ENCODE peak calls at places on chromosomes 5 and 9, in eight cellular contexts. H is stomach, Q is cardiac muscle cell, V is iPS DF 6.9, C is adrenal gland, K is heart right ventricle, F is endothelial cell of umbilical vein, I is astrocyte. W is an unnamed sample. For H3K4me1, the result is how much of the 10 kb centered on the place peaks cover.

GRCh38 chr9:747567-747966 is 93.9 kb upstream of the DMRT1 start:
- DNase-seq in F (no peak), K (no peak), C (no peak), I (no peak), Q (no peak), H (no peak), V (no peak), W (no peak)

GRCh38 chr5:11062379-11062778 is 301.3 kb upstream of the DAP start:
- DNase-seq in Q (no peak), H (no peak), F (no peak), I (peak), V (no peak), K (no peak), C (no peak), W (no peak)

GRCh38 chr9:131543141-131543540 is 2.2 kb upstream of the PRRT1B start:
- DNase-seq in H (no peak), F (no peak), C (no peak), V (no peak), Q (no peak), I (no peak), K (no peak), W (no peak)

GRCh38 chr5:39619161-39619818 is 194.5 kb upstream of the DAB2 start:
- DNase-seq in F (no peak), C (no peak), I (no peak), H (no peak), V (no peak), Q (no peak), K (no peak), W (no peak)

GRCh38 chr5:143713331-143714032 is 98.5 kb upstream of the HMHB1 start:
- DNase-seq in K (no peak), I (peak), Q (no peak), V (no peak), H (no peak), C (no peak), F (no peak), W (no peak)

GRCh38 chr5:125227333-125228075 is 481.1 kb upstream of the ZNF608 start:
- DNase-seq in F (peak), C (peak), V (no peak), Q (peak), I (peak), H (no peak), K (peak), W (no peak)

GRCh38 chr5:170278611-170279500 is 18.7 kb downstream of the LCP2 start:
- DNase-seq in Q (no peak), C (peak), F (no peak), K (peak), H (peak), I (no peak), V (no peak), W (peak)

GRCh38 chr9:74570879-74571512 is 73.9 kb downstream of the RORB start:
- DNase-seq in C (peak), Q (peak), V (no peak), I (no peak), K (no peak), F (peak), H (no peak), W (no peak)

GRCh38 chr9:76534031-76534430 is 75.0 kb downstream of the GCNT1 start:
- DNase-seq in H (no peak), Q (no peak), I (peak), K (no peak), V (no peak), F (no peak), C (no peak), W (no peak)

GRCh38 chr5:149728303-149728702 is 1.8 kb upstream of the PPARGC1B start:
- DNase-seq in V (no peak), K (no peak), C (no peak), H (peak), I (peak), Q (no peak), F (no peak), W (no peak)

GRCh38 chr9:93677061-93677571 is 100.7 kb downstream of the PHF2 start:
- DNase-seq in V (no peak), C (no peak), K (peak), H (peak), Q (no peak), I (no peak), F (no peak), W (peak)

GRCh38 chr5:135211791-135212190 is 177.8 kb upstream of the PITX1 start:
- DNase-seq in Q (no peak), F (no peak), V (no peak), K (no peak), H (peak), I (no peak), C (no peak), W (no peak)

GRCh38 chr9:112831281-112831851 is 59.3 kb downstream of the SLC46A2 start:
- DNase-seq in K (peak), H (peak), I (no peak), F (peak), C (peak), V (no peak), Q (no peak), W (no peak)

GRCh38 chr9:106893088-106893487 is 30.1 kb downstream of the ZNF462 start:
- DNase-seq in H (no peak), K (no peak), F (peak), Q (no peak), C (peak), V (no peak), I (peak), W (no peak)

GRCh38 chr9:128383007-128383753 is 12.0 kb downstream of the URM1 start:
- DNase-seq in V (no peak), F (no peak), K (no peak), I (no peak), C (no peak), Q (no peak), H (no peak), W (no peak)

GRCh38 chr9:111910428-111910827 is 13.8 kb downstream of the UGCG start:
- DNase-seq in V (no peak), Q (no peak), H (no peak), F (no peak), K (no peak), C (no peak), I (no peak), W (no peak)

GRCh38 chr9:121727295-121728028 is 76.0 kb downstream of the DAB2IP start:
- DNase-seq in Q (no peak), K (peak), I (no peak), H (peak), C (no peak), F (peak), V (no peak), W (no peak)

GRCh38 chr9:98380065-98380681 is 124.7 kb upstream of the TBC1D2 start:
- DNase-seq in F (peak), I (peak), V (peak), K (no peak), C (peak), Q (peak), H (no peak), W (no peak)

GRCh38 chr5:129904102-129904666 is at the start of gene CHSY3:
- DNase-seq in C (peak), F (peak), V (no peak), K (peak), I (peak), H (peak), Q (peak), W (no peak)

GRCh38 chr5:177029498-177029897 is 7.0 kb downstream of the ZNF346 start:
- DNase-seq in F (no peak), V (no peak), H (no peak), I (no peak), K (no peak), C (no peak), Q (no peak), W (no peak)

GRCh38 chr9:111400564-111400898 is 70.5 kb upstream of the OR2K2 start:
- DNase-seq in I (peak), H (no peak), Q (no peak), K (no peak), C (no peak), F (no peak), V (no peak), W (no peak)

GRCh38 chr9:133168432-133168831 is 4.7 kb upstream of the GBGT1 start:
- DNase-seq in K (no peak), H (no peak), C (no peak), I (no peak), V (no peak), Q (no peak), F (no peak), W (no peak)

GRCh38 chr9:115132648-115133047 is 14.7 kb upstream of the TNC start:
- DNase-seq in H (no peak), C (no peak), V (no peak), K (peak), Q (no peak), F (no peak), I (no peak), W (no peak)

GRCh38 chr5:133048993-133049725 is 2.7 kb upstream of the HSPA4 start:
- DNase-seq in Q (no peak), K (no peak), C (no peak), F (peak), I (peak), H (no peak), V (no peak), W (no peak)

GRCh38 chr5:147532157-147532556 is 22.3 kb upstream of the DPYSL3 start:
- DNase-seq in C (no peak), I (no peak), Q (no peak), F (no peak), H (no peak), V (no peak), K (no peak), W (no peak)

GRCh38 chr5:40572947-40573346 is 106.8 kb upstream of the PTGER4 start:
- DNase-seq in K (peak), Q (no peak), H (no peak), F (no peak), C (no peak), V (no peak), I (peak), W (no peak)

GRCh38 chr5:9015250-9015936 is 530.5 kb downstream of the SEMA5A start:
- DNase-seq in H (no peak), V (no peak), I (peak), C (no peak), Q (no peak), K (no peak), F (no peak), W (no peak)
- H3K27ac ChIP-seq in H (no peak), V (no peak), I (peak), C (no peak), Q (no peak), K (no peak), F (no peak), W (no peak)

DNA sequence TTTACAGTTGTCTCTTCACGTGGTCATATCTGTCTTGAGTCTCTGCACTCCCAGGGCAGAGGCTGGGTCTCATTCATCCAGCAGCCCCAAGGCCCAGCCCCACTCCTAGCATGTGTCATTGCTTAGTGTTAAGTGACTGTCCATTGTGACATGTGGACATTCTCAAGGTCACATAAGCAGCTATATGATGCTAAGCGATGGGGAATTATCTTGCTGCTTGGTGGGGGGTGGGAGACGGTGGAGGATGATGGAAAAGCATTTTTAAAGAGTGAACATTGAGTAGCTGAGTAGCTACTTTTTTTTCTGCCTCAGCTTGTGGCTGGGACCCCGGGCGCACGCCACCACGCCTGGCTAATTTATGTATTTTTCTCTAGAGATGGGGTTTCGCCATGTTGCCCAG is at the start of gene C9orf153:
- DNase-seq in F (no peak), K (no peak), Q (no peak), I (no peak), C (no peak), V (no peak), H (no peak), W (no peak)
- H3K4me1 ChIP-seq in F (under half), K (under half), Q (under half), I (under half), C (under half), V (under half), H (under half), W (under half)

DNA sequence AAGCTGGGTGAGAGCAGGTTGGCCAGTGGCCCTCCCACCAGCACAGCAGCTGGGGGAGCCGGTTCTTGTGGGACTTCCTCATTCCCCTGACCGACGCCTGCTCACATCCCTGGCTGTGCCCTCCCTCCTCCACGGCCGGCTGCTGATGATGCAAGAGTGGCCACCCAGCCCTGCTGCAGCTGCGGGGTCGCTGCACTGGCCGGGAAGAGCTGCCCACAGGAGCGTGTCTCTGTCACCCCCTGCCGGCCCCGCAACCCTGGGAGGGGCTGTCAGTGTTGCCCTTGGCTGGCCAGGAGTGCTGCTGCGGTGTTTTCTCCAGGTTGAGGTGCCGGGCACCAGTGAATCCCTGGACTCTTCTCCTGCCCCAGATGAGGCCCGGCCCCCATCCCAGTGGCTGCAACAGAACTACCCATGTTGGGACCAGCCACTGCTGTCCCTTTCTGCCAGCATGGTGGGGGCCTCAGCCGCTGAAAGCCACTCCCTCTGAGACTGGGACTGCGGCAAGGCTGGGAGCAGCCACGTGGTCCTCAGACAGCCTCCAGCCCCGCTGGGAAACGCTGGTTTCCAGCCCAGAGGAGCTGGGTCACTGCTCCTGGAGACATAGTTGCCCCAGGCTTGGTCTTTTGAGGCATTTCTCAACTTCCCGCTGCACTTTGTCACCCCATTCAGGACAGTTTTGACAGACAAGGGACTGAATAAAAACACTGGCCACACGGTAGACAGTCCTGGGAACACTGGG is 739 bp downstream of the CARD9 start:
- DNase-seq in I (peak), V (no peak), Q (peak), C (peak), K (no peak), F (peak), H (peak), W (no peak)
- H3K27ac ChIP-seq in I (no peak), V (no peak), Q (no peak), C (peak), K (no peak), F (no peak), H (peak), W (peak)

DNA sequence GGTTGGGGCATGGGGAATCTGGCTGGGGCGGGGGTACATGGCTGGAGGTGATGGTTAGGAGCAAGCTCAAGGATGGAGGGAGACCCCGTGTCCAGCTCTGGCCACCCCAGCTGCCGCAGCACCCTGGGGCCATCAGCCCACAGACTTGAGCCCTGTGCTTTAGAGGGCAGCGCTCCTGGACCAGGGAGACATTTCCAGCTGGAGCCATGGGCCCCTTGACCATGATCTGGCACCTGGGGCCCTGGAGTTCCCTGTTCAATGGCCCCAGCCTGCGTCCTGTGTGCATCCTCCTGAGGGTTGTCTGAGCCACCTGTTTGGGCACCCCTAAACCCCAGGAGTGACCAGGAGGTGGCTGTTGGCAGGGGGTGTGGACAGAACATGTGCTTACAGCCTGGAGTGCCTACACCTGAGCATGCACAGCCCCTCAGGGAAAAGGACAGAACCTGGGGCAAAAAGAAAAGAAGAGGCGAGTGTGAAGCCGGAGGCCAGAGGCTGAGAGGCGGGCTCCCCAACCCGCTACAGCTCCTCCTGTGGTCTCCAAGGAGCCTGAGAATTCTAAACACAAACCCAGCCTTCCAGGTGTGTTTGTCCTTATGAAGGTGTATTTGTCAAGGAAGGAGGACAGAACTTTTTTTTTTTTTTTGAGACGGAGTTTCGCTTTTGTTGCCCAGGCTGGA is 126.7 kb downstream of the C9orf50 start:
- DNase-seq in V (no peak), H (peak), I (no peak), C (no peak), Q (no peak), K (no peak), F (no peak), W (no peak)
- H3K4me1 ChIP-seq in V (under half), H (half or more), I (half or more), C (half or more), Q (under half), K (half or more), F (under half), W (under half)